ENCODE peak calls at places on chromosomes 13 and 19, in ten cellular contexts. F is right lobe of liver, X is tibial nerve, E is sigmoid colon, R is stomach, N is esophagus squamous epithelium, S is breast epithelium, Z is heart left ventricle, V is A549, P is ovary. K is an unnamed sample.

GRCh38 chr13:26323764-26324163 is 69.8 kb downstream of the CDK8 start:
- DNase-seq in Z (no peak), X (no peak), N (no peak), P (no peak), F (no peak), R (no peak), S (no peak), V (no peak), E (no peak), K (no peak)

GRCh38 chr19:6773323-6773931 is 919 bp downstream of the VAV1 start:
- DNase-seq in Z (peak), V (no peak), P (no peak), E (no peak), S (no peak), F (peak), R (peak), N (no peak), X (no peak), K (no peak)

GRCh38 chr19:18292810-18293641 is 11.6 kb upstream of the JUND start:
- DNase-seq in E (peak), P (peak), Z (peak), V (peak), X (peak), F (peak), S (peak), R (peak), N (no peak), K (peak)

GRCh38 chr13:31044658-31045620 is 112.5 kb downstream of the TEX26 start:
- DNase-seq in P (no peak), E (no peak), R (no peak), S (no peak), F (no peak), Z (no peak), X (no peak), N (no peak), V (no peak), K (no peak)

GRCh38 chr13:49443327-49443688 is 556 bp downstream of the CAB39L start:
- DNase-seq in Z (no peak), R (no peak), E (no peak), N (no peak), V (peak), S (no peak), P (no peak), X (no peak), F (no peak), K (no peak)

GRCh38 chr13:51050021-51050886 is 60.8 kb downstream of the C13orf42 start:
- DNase-seq in R (no peak), E (no peak), F (no peak), X (no peak), V (no peak), S (no peak), Z (no peak), P (no peak), N (no peak), K (no peak)

GRCh38 chr19:5480427-5480836 is 25.2 kb downstream of the ZNRF4 start:
- DNase-seq in P (no peak), Z (no peak), S (no peak), V (peak), N (no peak), F (no peak), X (no peak), R (peak), E (no peak), K (no peak)

GRCh38 chr13:29125145-29125933 is 305.2 kb downstream of the MTUS2 start:
- DNase-seq in S (no peak), N (no peak), F (no peak), Z (no peak), E (no peak), V (no peak), X (no peak), P (no peak), R (no peak), K (no peak)

GRCh38 chr19:39310558-39311311 is 9.9 kb downstream of the LRFN1 start:
- DNase-seq in F (no peak), N (no peak), E (no peak), X (no peak), P (no peak), S (no peak), V (peak), R (no peak), Z (no peak), K (no peak)
- TF ChIP-seq POLR2A in F (no peak), N (no peak), E (no peak), X (no peak), P (no peak), S (no peak), V (no peak), R (no peak), Z (no peak), K (no peak)

GRCh38 chr13:105139380-105140285 is 1395.8 kb downstream of the EFNB2 start:
- DNase-seq in X (no peak), S (peak), R (peak), F (peak), N (peak), V (peak), E (peak), Z (peak), P (no peak), K (peak)
- TF ChIP-seq CTCF in X (no peak), S (no peak), R (no peak), F (no peak), N (no peak), V (peak), E (no peak), Z (no peak), P (no peak), K (no peak)

GRCh38 chr13:72122661-72123060 is 255.7 kb upstream of the DACH1 start:
- DNase-seq in N (no peak), R (no peak), E (no peak), P (no peak), V (no peak), S (no peak), F (no peak), Z (no peak), X (no peak), K (no peak)

GRCh38 chr13:72121466-72121865 is 254.5 kb upstream of the DACH1 start:
- DNase-seq in E (no peak), P (no peak), Z (no peak), N (no peak), S (no peak), V (no peak), X (no peak), F (no peak), R (no peak), K (no peak)

GRCh38 chr13:72126424-72126823 is 259.4 kb upstream of the DACH1 start:
- DNase-seq in X (no peak), R (no peak), N (no peak), S (no peak), P (no peak), E (no peak), F (no peak), V (no peak), Z (no peak), K (no peak)

GRCh38 chr13:72125561-72125960 is 258.6 kb upstream of the DACH1 start:
- DNase-seq in N (no peak), F (no peak), S (no peak), X (no peak), V (no peak), Z (no peak), E (no peak), R (no peak), P (no peak), K (no peak)

DNA sequence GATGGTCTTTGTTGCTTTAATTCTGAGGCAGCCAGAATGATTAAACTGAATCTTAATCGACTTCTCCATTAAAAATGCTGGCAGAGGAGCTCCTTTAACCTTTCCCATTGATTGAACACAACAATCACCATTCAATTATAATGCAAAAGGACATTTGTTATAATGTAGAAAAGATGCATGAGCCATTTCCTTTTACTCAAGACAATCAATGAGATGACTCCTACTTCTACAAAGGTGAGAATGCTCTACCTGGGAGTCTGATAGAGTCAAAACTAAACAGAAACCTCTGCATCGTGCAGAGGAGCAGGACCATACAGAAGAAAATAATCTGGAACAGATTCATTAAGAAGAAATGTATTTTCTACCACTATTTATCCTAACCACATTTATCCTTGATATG is 253.6 kb upstream of the DACH1 start:
- DNase-seq in N (no peak), S (no peak), E (no peak), V (no peak), F (no peak), Z (no peak), R (no peak), X (no peak), P (no peak), K (no peak)
- H3K4me3 ChIP-seq in N (no peak), S (no peak), E (no peak), V (no peak), F (no peak), Z (no peak), R (no peak), X (no peak), P (no peak), K (no peak)

GRCh38 chr19:10112895-10113591 is 1.6 kb downstream of the P2RY11 start:
- DNase-seq in N (no peak), Z (peak), E (no peak), R (peak), V (peak), X (no peak), F (no peak), P (peak), S (no peak), K (peak)

GRCh38 chr19:10113964-10114650 is 2.6 kb downstream of the P2RY11 start:
- DNase-seq in P (no peak), R (no peak), Z (no peak), E (no peak), X (no peak), V (no peak), S (no peak), F (no peak), N (no peak), K (no peak)

GRCh38 chr19:10114651-10115391 is 3.3 kb downstream of the P2RY11 start:
- DNase-seq in E (no peak), X (no peak), R (no peak), S (no peak), F (no peak), V (peak), N (no peak), P (peak), Z (no peak), K (no peak)

GRCh38 chr19:10112037-10112751 is 701 bp downstream of the P2RY11 start:
- DNase-seq in F (no peak), S (no peak), Z (no peak), X (no peak), E (no peak), V (peak), R (no peak), N (no peak), P (no peak), K (peak)

GRCh38 chr19:10113592-10113963 is 2.1 kb downstream of the P2RY11 start:
- DNase-seq in N (no peak), R (no peak), F (no peak), P (no peak), X (no peak), Z (no peak), E (no peak), S (no peak), V (no peak), K (no peak)
- TF ChIP-seq POLR2A in N (no peak), R (no peak), F (no peak), P (no peak), X (no peak), Z (no peak), E (no peak), S (no peak), V (no peak), K (no peak)

GRCh38 chr13:94617389-94618000 is 15.8 kb downstream of the GPR180 start:
- DNase-seq in P (no peak), X (no peak), E (no peak), R (no peak), V (no peak), Z (no peak), F (no peak), S (no peak), N (no peak), K (no peak)
- TF ChIP-seq CTCF in P (peak), X (peak), E (peak), R (no peak), V (peak), Z (peak), F (peak), S (peak), N (peak), K (peak)

GRCh38 chr19:20039203-20039723 is at the start of gene ZNF682:
- DNase-seq in P (peak), F (peak), R (peak), E (peak), Z (peak), V (no peak), S (peak), N (peak), X (peak), K (peak)

GRCh38 chr19:20035935-20036334 is 3.4 kb downstream of the ZNF682 start:
- DNase-seq in V (no peak), N (no peak), X (no peak), E (no peak), Z (no peak), F (no peak), P (no peak), S (no peak), R (no peak), K (no peak)

DNA sequence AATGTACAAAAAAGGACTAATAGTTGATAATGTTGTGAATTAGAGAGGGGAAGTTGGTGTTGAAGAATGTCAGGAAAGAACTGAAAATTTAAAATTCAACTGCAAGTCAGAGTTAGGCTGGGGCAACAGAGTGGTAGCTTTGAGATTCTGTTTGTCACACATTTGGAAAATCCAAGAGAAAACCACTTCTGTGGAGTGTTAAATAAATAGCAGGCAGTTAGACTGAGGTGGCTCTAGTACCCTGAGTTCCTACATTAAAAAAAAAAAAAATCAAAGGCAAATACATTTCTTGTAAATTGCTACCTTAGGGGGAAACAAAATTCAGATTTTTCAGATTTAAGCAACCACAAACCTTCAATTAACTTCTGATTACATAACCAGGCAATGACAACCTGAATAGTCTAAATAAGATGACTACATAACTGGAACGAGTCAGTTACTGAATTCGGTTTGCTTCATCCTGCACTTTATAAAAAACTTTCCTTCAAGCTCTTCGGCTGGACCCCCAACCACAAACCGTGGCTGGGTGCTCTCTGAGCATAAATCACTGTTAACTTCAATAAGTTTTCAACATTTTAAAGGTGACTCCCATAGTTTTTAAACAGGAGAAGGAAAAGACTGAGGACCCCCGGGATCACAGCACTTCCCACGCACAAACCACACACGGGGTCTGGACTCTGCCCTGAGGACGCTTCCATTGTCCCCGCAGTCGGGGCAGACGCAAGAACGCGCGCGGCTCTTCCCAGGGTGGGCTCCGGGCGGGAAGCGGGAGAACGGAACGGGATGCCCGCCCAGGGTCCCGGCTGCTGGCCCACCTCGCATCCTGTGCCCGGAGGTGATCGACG is 725 bp downstream of the ZNF682 start:
- DNase-seq in Z (no peak), P (no peak), R (no peak), V (no peak), F (no peak), S (no peak), X (no peak), E (no peak), N (no peak), K (no peak)
- H3K4me3 ChIP-seq in Z (peak), P (peak), R (peak), V (no peak), F (peak), S (peak), X (peak), E (peak), N (peak), K (peak)

GRCh38 chr19:11111771-11112144 is 22.5 kb downstream of the LDLR start:
- DNase-seq in V (no peak), S (no peak), E (no peak), P (no peak), Z (no peak), R (no peak), F (no peak), X (no peak), N (no peak), K (no peak)

GRCh38 chr19:11113140-11113708 is 24.0 kb downstream of the LDLR start:
- DNase-seq in P (no peak), F (no peak), N (no peak), Z (no peak), S (no peak), E (no peak), R (no peak), V (no peak), X (no peak), K (no peak)

GRCh38 chr19:11115042-11115441 is 25.8 kb downstream of the LDLR start:
- DNase-seq in V (no peak), R (no peak), F (no peak), X (no peak), Z (no peak), N (no peak), P (no peak), S (no peak), E (no peak), K (no peak)

GRCh38 chr19:11115895-11116446 is 26.7 kb downstream of the LDLR start:
- DNase-seq in X (no peak), Z (no peak), R (no peak), N (no peak), E (no peak), F (no peak), S (no peak), V (no peak), P (no peak), K (no peak)

GRCh38 chr19:11111117-11111770 is 22.0 kb downstream of the LDLR start:
- DNase-seq in S (no peak), E (no peak), N (no peak), X (no peak), R (no peak), V (no peak), P (no peak), F (no peak), Z (no peak), K (no peak)
- TF ChIP-seq POLR2A in S (no peak), E (no peak), N (no peak), X (no peak), R (no peak), V (no peak), P (no peak), F (no peak), Z (no peak), K (no peak)

GRCh38 chr19:41707502-41707812 is 969 bp upstream of the CEACAM5 start:
- DNase-seq in P (no peak), S (no peak), V (peak), Z (no peak), R (no peak), X (no peak), F (no peak), E (no peak), N (no peak), K (no peak)
- TF ChIP-seq CTCF in P (no peak), S (no peak), V (no peak), Z (no peak), R (no peak), X (no peak), F (no peak), E (no peak), N (no peak), K (no peak)